ENCODE peak calls at places on chromosomes 2 and 18, in nine cellular contexts. C is foreskin fibroblast; A is fibroblast of the aortic adventitia; D is activated CD8-positive, alpha-beta T cell treated with anti-CD3 and anti-CD28 coated beads for 36 hours; K is AG09319; T is sigmoid colon; Y is BJ; M is HFF-Myc; W is right lobe of liver. R is an unnamed sample.
A peak's percentile ranks its signal among the peaks of the same experiment; 100 is the strongest.

GRCh38 chr18:8615397-8616025 is 6.3 kb downstream of the RAB12 start:
- DNase-seq in K (peak; percentile 88), M (peak; percentile 90), W (no peak), T (peak; percentile 74), C (peak; percentile 92), D (no peak), Y (peak; percentile 93), A (peak; percentile 96), R (no peak)

GRCh38 chr2:214713080-214713830 is 96.2 kb downstream of the BARD1 start:
- DNase-seq in W (peak; percentile 79), Y (no peak), T (no peak), D (no peak), K (no peak), A (no peak), M (no peak), C (no peak), R (no peak)

GRCh38 chr2:162261032-162261945 is 18.0 kb upstream of the FAP start:
- DNase-seq in K (peak; percentile 20), M (peak; percentile 36), C (peak; percentile 64), A (peak; percentile 83), Y (no peak), W (peak; percentile 46), D (peak; percentile 2), T (peak; percentile 76), R (no peak)

GRCh38 chr18:46278481-46279465 is 174.6 kb downstream of the HAUS1 start:
- DNase-seq in Y (no peak), T (no peak), A (peak; percentile 55), K (no peak), C (peak; percentile 65), M (peak; percentile 38), W (no peak), D (peak; percentile 19), R (no peak)

GRCh38 chr2:240440251-240440650 is 4.8 kb downstream of the GPC1 start:
- DNase-seq in Y (no peak), C (no peak), A (no peak), T (no peak), K (no peak), M (no peak), D (no peak), W (no peak), R (no peak)

GRCh38 chr2:9328931-9329330 is 94.4 kb downstream of the ITGB1BP1 start:
- DNase-seq in W (no peak), T (no peak), K (no peak), M (no peak), Y (no peak), A (peak; percentile 31), C (no peak), D (no peak), R (no peak)

GRCh38 chr2:114543106-114543806 is 100.8 kb downstream of the DPP10 start:
- DNase-seq in K (no peak), Y (no peak), W (no peak), M (no peak), A (peak; percentile 2), D (no peak), T (no peak), C (no peak), R (no peak)

GRCh38 chr18:10420561-10421352 is 33.7 kb upstream of the APCDD1 start:
- DNase-seq in W (no peak), T (no peak), K (no peak), M (no peak), Y (no peak), D (no peak), A (peak; percentile 78), C (peak; percentile 47), R (no peak)

GRCh38 chr2:95060446-95061118 is 35.1 kb downstream of the MAL start:
- DNase-seq in K (no peak), T (peak; percentile 34), D (no peak), M (no peak), C (no peak), A (no peak), W (no peak), Y (no peak), R (no peak)

GRCh38 chr2:96792772-96793749 is 23.0 kb upstream of the CNNM3 start:
- DNase-seq in D (no peak), C (no peak), A (no peak), Y (no peak), T (peak; percentile 48), M (no peak), W (no peak), K (no peak), R (no peak)

GRCh38 chr2:101400048-101400447 is 12.7 kb upstream of the CREG2 start:
- DNase-seq in D (no peak), W (no peak), C (peak; percentile 30), T (no peak), Y (no peak), M (no peak), K (no peak), A (no peak), R (no peak)

GRCh38 chr2:237118025-237118424 is 32.3 kb downstream of the COPS8 start:
- DNase-seq in K (no peak), T (no peak), C (peak; percentile 66), M (peak; percentile 59), A (peak; percentile 84), W (no peak), Y (peak; percentile 37), D (no peak), R (no peak)

DNA sequence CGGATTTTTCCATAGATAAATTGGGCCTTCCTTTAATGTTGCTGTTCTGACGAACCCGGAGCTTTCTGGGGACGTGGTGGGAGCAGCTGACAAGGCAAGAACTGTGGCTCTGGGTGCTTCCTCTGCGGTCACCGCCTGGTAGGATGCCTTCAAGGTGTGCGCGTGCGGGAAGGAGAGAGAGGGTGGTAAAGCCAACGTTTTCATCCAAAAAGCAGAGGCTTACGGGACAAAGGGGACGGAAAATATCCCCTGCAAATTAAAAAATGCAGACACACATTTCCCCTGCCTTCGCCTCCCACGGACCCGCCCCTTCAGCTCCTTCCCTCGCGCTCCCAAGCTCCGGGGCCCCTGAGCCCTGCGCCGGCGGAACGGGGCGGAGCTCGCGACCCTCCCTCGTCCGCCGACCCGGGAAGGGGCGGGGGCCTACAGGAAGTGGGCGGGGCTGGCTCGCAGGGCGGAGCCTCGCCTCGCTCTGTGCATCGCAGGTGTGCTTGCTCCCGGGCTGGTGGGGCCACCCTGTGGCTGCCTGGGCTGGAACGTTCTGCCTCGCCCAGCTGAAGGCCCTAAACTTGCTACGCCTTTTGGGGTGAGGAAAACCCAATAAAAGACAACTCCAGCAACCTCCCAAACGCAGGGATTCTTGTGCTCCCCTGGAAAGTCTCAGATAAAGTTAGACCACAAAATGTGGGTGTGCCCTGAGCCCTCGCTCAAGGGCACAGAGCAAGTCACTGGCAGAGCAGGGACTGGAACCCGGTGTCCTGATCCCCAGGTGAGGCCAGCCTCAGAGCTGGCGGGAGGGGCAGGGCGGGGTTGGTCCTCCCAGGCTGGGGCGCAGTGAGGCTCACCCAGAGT is 25.4 kb upstream of the SLC66A3 start:
- DNase-seq in T (no peak), M (no peak), W (peak; percentile 65), Y (no peak), C (no peak), A (no peak), D (peak; percentile 77), K (no peak), R (no peak)
- TF ChIP-seq CTCF in T (no peak), M (peak; percentile 33), W (peak; percentile 37), Y (peak; percentile 27), C (peak; percentile 18), A (no peak), D (peak; percentile 41), K (no peak), R (no peak)

DNA sequence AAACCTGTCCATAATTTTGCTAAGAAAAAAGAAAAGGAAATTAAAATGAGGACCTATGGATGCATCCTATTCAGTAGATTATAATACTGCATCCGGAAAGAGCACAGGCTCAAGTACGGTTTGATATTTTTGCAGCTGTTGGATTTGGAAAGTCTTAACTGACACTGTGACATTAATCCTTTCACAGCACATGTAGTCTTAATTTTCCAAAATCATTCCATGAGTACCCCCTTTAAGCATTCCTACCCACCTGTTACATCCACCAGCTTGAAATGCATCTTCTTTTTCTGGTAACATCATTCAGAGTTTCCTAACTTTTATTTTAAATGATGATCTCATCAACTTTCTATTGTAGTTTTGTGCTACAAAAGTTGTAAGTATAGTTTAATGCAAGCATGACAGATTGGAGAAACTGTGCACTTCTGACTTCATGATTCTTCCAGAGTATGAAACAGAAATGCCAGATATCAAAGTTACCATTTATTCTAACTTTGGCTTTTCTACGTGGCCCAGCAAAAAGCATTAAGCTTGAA is 113.5 kb downstream of the ESCO1 start:
- DNase-seq in D (no peak), M (no peak), K (no peak), W (no peak), T (no peak), C (no peak), A (no peak), Y (no peak), R (no peak)
- TF ChIP-seq CTCF in D (no peak), M (no peak), K (no peak), W (no peak), T (no peak), C (no peak), A (no peak), Y (no peak), R (no peak)

DNA sequence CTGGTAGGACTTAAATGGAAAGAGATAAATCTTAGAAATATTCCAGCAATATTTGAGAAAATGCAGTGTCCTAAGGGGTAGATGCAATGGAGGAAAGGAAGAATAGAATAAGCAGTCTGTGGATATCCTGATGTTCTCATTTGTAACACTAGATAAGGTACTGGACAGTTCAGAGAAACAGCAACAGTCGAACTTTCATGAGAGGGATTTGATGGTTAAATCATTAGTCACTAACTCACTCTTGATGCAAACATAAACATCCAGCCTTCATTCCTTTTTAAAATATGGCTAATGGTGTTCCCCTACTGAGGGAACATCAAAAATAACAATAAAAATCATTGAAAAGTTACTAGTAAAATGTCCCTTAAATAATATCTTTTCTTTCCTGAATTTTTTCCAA is 211.4 kb upstream of the SLC39A10 start:
- DNase-seq in K (no peak), D (no peak), M (no peak), C (no peak), Y (no peak), A (no peak), T (no peak), W (no peak), R (no peak)
- TF ChIP-seq CTCF in K (no peak), D (no peak), M (no peak), C (no peak), Y (no peak), A (no peak), T (no peak), W (no peak), R (no peak)

GRCh38 chr18:12088731-12089375 is 4.8 kb upstream of the ANKRD62 start:
- DNase-seq in Y (no peak), M (no peak), T (no peak), C (no peak), W (no peak), D (no peak), A (no peak), K (no peak), R (no peak)

GRCh38 chr18:12088096-12088495 is 5.5 kb upstream of the ANKRD62 start:
- DNase-seq in M (no peak), Y (no peak), T (no peak), D (no peak), W (no peak), A (no peak), K (no peak), C (no peak), R (no peak)

GRCh38 chr18:12091742-12092141 is 1.9 kb upstream of the ANKRD62 start:
- DNase-seq in Y (no peak), K (no peak), C (no peak), A (no peak), M (no peak), D (no peak), T (no peak), W (no peak), R (no peak)

GRCh38 chr18:12093520-12094257 is at the start of gene ANKRD62:
- DNase-seq in T (no peak), D (no peak), W (no peak), C (no peak), K (no peak), M (no peak), Y (no peak), A (no peak), R (no peak)

GRCh38 chr18:12092398-12093229 is 1.0 kb upstream of the ANKRD62 start:
- DNase-seq in A (no peak), W (peak; percentile 79), Y (no peak), D (no peak), T (no peak), M (no peak), C (no peak), K (no peak), R (no peak)
- TF ChIP-seq CTCF in A (no peak), W (peak; percentile 47), Y (no peak), D (no peak), T (no peak), M (peak; percentile 18), C (no peak), K (no peak), R (no peak)

R was measured in omental fat pad.